ENCODE peak calls at places on chromosomes 13 and 19, in six cellular contexts. F is ecto neural progenitor cell; I is fibroblast of villous mesenchyme; Q is stimulated activated naive CD4-positive, alpha-beta T cell; N is heart right ventricle; X is anterior cingulate cortex. D is an unnamed sample.

GRCh38 chr13:73556902-73557301 is 498.1 kb downstream of the KLF5 start:
- DNase-seq in F (no peak), I (no peak), Q (no peak), N (no peak), X (no peak), D (peak; percentile 10)

GRCh38 chr13:20192470-20193141 is at the start of gene GJB2:
- DNase-seq in F (no peak), I (no peak), Q (peak; percentile 24), N (peak; percentile 23), X (no peak), D (no peak)

GRCh38 chr13:59422646-59423045 is 741.1 kb downstream of the DIAPH3 start:
- DNase-seq in F (no peak), I (no peak), Q (no peak), N (no peak), X (no peak), D (no peak)

GRCh38 chr19:10863107-10863700 is 8.1 kb upstream of the CARM1 start:
- DNase-seq in F (peak; percentile 52), I (peak; percentile 81), Q (no peak), N (no peak), X (no peak), D (no peak)

GRCh38 chr19:13284929-13285928 is 135.0 kb downstream of the IER2 start:
- DNase-seq in F (no peak), I (no peak), Q (no peak), N (no peak), X (no peak), D (no peak)

GRCh38 chr13:69264362-69265334 is 843.0 kb upstream of the ATXN8OS start:
- DNase-seq in F (no peak), I (no peak), Q (no peak), N (no peak), X (no peak), D (no peak)

GRCh38 chr19:48480151-48480475 is 10.9 kb downstream of the CYTH2 start:
- DNase-seq in F (no peak), I (no peak), Q (peak; percentile 39), N (peak; percentile 72), X (peak; percentile 60), D (no peak)

GRCh38 chr19:34364830-34365462 is at the start of gene GPI:
- DNase-seq in F (peak; percentile 70), I (peak; percentile 23), Q (peak; percentile 68), N (peak; percentile 69), X (peak; percentile 54), D (peak; percentile 29)

GRCh38 chr19:56120002-56120370 is 1.1 kb downstream of the ZNF787 start:
- DNase-seq in F (no peak), I (no peak), Q (peak; percentile 32), N (no peak), X (no peak), D (no peak)

GRCh38 chr19:768424-768823 is 17.5 kb downstream of the MISP start:
- DNase-seq in F (no peak), I (peak; percentile 93), Q (no peak), N (no peak), X (no peak), D (peak; percentile 94)

GRCh38 chr19:3603121-3603841 is 3.4 kb downstream of the TBXA2R start:
- DNase-seq in F (no peak), I (no peak), Q (no peak), N (no peak), X (no peak), D (no peak)

GRCh38 chr19:46533085-46534081 is 37.7 kb upstream of the PNMA8B start:
- DNase-seq in F (no peak), I (no peak), Q (no peak), N (no peak), X (no peak), D (no peak)

GRCh38 chr19:50921391-50922315 is 10.5 kb upstream of the KLK4 start:
- DNase-seq in F (no peak), I (no peak), Q (no peak), N (no peak), X (no peak), D (no peak)